ENCODE peak calls at places on chromosomes 1 and 21, in ten cellular contexts. One of them, this sample, is unnamed.
A peak's percentile ranks its signal among the peaks of the same experiment; 100 is the strongest.

GRCh38 chr1:224170748-224171478 is 12.1 kb upstream of the DEGS1 start:
- DNase-seq in omental fat pad: no peak
- DNase-seq in occipital lobe: no peak
- DNase-seq in stimulated activated CD8-positive, alpha-beta memory T cell treated with anti-CD3 and anti-CD28 coated beads, Interleukin-4, amount 100 ng/mL, for 4 hours: peak; percentile 5
- DNase-seq in IMR-90: no peak
- DNase-seq in NCI-H1930: no peak
- DNase-seq in T-helper 1 cell: peak; percentile 33
- DNase-seq in NCI-H1092 treated with DMSO at 0.1 percent for 48 hours: no peak
- DNase-seq in GM13976: no peak
- DNase-seq in foreskin fibroblast: no peak
- DNase-seq in this sample: no peak

GRCh38 chr1:230818411-230818810 is 49.9 kb downstream of the C1orf198 start:
- DNase-seq in T-helper 1 cell: no peak
- DNase-seq in occipital lobe: no peak
- DNase-seq in NCI-H1930: no peak
- DNase-seq in IMR-90: no peak
- DNase-seq in stimulated activated CD8-positive, alpha-beta memory T cell treated with anti-CD3 and anti-CD28 coated beads, Interleukin-4, amount 100 ng/mL, for 4 hours: no peak
- DNase-seq in omental fat pad: no peak
- DNase-seq in GM13976: no peak
- DNase-seq in NCI-H1092 treated with DMSO at 0.1 percent for 48 hours: no peak
- DNase-seq in foreskin fibroblast: no peak
- DNase-seq in this sample: no peak

GRCh38 chr1:21537932-21538630 is 28.9 kb downstream of the ALPL start:
- DNase-seq in stimulated activated CD8-positive, alpha-beta memory T cell treated with anti-CD3 and anti-CD28 coated beads, Interleukin-4, amount 100 ng/mL, for 4 hours: no peak
- DNase-seq in omental fat pad: no peak
- DNase-seq in foreskin fibroblast: no peak
- DNase-seq in GM13976: no peak
- DNase-seq in T-helper 1 cell: no peak
- DNase-seq in NCI-H1930: no peak
- DNase-seq in IMR-90: no peak
- DNase-seq in NCI-H1092 treated with DMSO at 0.1 percent for 48 hours: no peak
- DNase-seq in occipital lobe: no peak
- DNase-seq in this sample: no peak

GRCh38 chr1:2019571-2020309 is 595 bp downstream of the GABRD start:
- DNase-seq in omental fat pad: no peak
- DNase-seq in NCI-H1092 treated with DMSO at 0.1 percent for 48 hours: no peak
- DNase-seq in GM13976: no peak
- DNase-seq in occipital lobe: no peak
- DNase-seq in foreskin fibroblast: no peak
- DNase-seq in IMR-90: no peak
- DNase-seq in T-helper 1 cell: no peak
- DNase-seq in stimulated activated CD8-positive, alpha-beta memory T cell treated with anti-CD3 and anti-CD28 coated beads, Interleukin-4, amount 100 ng/mL, for 4 hours: no peak
- DNase-seq in NCI-H1930: no peak
- DNase-seq in this sample: no peak

GRCh38 chr1:226754797-226755533 is 15.9 kb upstream of the ITPKB start:
- DNase-seq in foreskin fibroblast: no peak
- DNase-seq in NCI-H1092 treated with DMSO at 0.1 percent for 48 hours: no peak
- DNase-seq in stimulated activated CD8-positive, alpha-beta memory T cell treated with anti-CD3 and anti-CD28 coated beads, Interleukin-4, amount 100 ng/mL, for 4 hours: no peak
- DNase-seq in GM13976: no peak
- DNase-seq in IMR-90: no peak
- DNase-seq in omental fat pad: no peak
- DNase-seq in T-helper 1 cell: no peak
- DNase-seq in NCI-H1930: no peak
- DNase-seq in occipital lobe: no peak
- DNase-seq in this sample: no peak

GRCh38 chr1:181479137-181479745 is 4.1 kb upstream of the CACNA1E start:
- DNase-seq in foreskin fibroblast: peak; percentile 56
- DNase-seq in stimulated activated CD8-positive, alpha-beta memory T cell treated with anti-CD3 and anti-CD28 coated beads, Interleukin-4, amount 100 ng/mL, for 4 hours: no peak
- DNase-seq in NCI-H1930: peak; percentile 36
- DNase-seq in GM13976: peak; percentile 76
- DNase-seq in IMR-90: peak; percentile 71
- DNase-seq in T-helper 1 cell: no peak
- DNase-seq in omental fat pad: no peak
- DNase-seq in NCI-H1092 treated with DMSO at 0.1 percent for 48 hours: peak; percentile 77
- DNase-seq in occipital lobe: peak; percentile 34
- DNase-seq in this sample: peak; percentile 81

GRCh38 chr1:211630236-211631081 is 45.0 kb downstream of the NEK2 start:
- DNase-seq in IMR-90: no peak
- DNase-seq in NCI-H1930: no peak
- DNase-seq in GM13976: no peak
- DNase-seq in NCI-H1092 treated with DMSO at 0.1 percent for 48 hours: no peak
- DNase-seq in omental fat pad: no peak
- DNase-seq in foreskin fibroblast: no peak
- DNase-seq in stimulated activated CD8-positive, alpha-beta memory T cell treated with anti-CD3 and anti-CD28 coated beads, Interleukin-4, amount 100 ng/mL, for 4 hours: no peak
- DNase-seq in T-helper 1 cell: no peak
- DNase-seq in occipital lobe: no peak
- DNase-seq in this sample: no peak

GRCh38 chr1:119631433-119632102 is 16.5 kb downstream of the ZNF697 start:
- DNase-seq in IMR-90: peak; percentile 72
- DNase-seq in occipital lobe: peak; percentile 56
- DNase-seq in T-helper 1 cell: no peak
- DNase-seq in omental fat pad: peak; percentile 52
- DNase-seq in NCI-H1930: no peak
- DNase-seq in foreskin fibroblast: peak; percentile 78
- DNase-seq in GM13976: no peak
- DNase-seq in NCI-H1092 treated with DMSO at 0.1 percent for 48 hours: peak; percentile 79
- DNase-seq in stimulated activated CD8-positive, alpha-beta memory T cell treated with anti-CD3 and anti-CD28 coated beads, Interleukin-4, amount 100 ng/mL, for 4 hours: no peak
- DNase-seq in this sample: no peak

GRCh38 chr1:42928859-42929258 is 29.8 kb downstream of the SLC2A1 start:
- DNase-seq in IMR-90: no peak
- DNase-seq in GM13976: peak; percentile 10
- DNase-seq in NCI-H1930: no peak
- DNase-seq in NCI-H1092 treated with DMSO at 0.1 percent for 48 hours: no peak
- DNase-seq in omental fat pad: no peak
- DNase-seq in T-helper 1 cell: no peak
- DNase-seq in foreskin fibroblast: no peak
- DNase-seq in occipital lobe: no peak
- DNase-seq in stimulated activated CD8-positive, alpha-beta memory T cell treated with anti-CD3 and anti-CD28 coated beads, Interleukin-4, amount 100 ng/mL, for 4 hours: no peak
- DNase-seq in this sample: no peak

GRCh38 chr21:46226920-46227599 is 1.5 kb downstream of the LSS start:
- DNase-seq in GM13976: peak; percentile 47
- DNase-seq in NCI-H1092 treated with DMSO at 0.1 percent for 48 hours: no peak
- DNase-seq in IMR-90: peak; percentile 78
- DNase-seq in NCI-H1930: no peak
- DNase-seq in stimulated activated CD8-positive, alpha-beta memory T cell treated with anti-CD3 and anti-CD28 coated beads, Interleukin-4, amount 100 ng/mL, for 4 hours: no peak
- DNase-seq in foreskin fibroblast: no peak
- DNase-seq in T-helper 1 cell: no peak
- DNase-seq in omental fat pad: no peak
- DNase-seq in occipital lobe: no peak
- DNase-seq in this sample: no peak

GRCh38 chr1:182446033-182446669 is 3.8 kb upstream of the RGSL1 start:
- DNase-seq in GM13976: peak; percentile 66
- DNase-seq in NCI-H1930: peak; percentile 18
- DNase-seq in IMR-90: peak; percentile 40
- DNase-seq in occipital lobe: no peak
- DNase-seq in NCI-H1092 treated with DMSO at 0.1 percent for 48 hours: peak; percentile 65
- DNase-seq in omental fat pad: no peak
- DNase-seq in T-helper 1 cell: no peak
- DNase-seq in foreskin fibroblast: peak; percentile 21
- DNase-seq in stimulated activated CD8-positive, alpha-beta memory T cell treated with anti-CD3 and anti-CD28 coated beads, Interleukin-4, amount 100 ng/mL, for 4 hours: no peak
- DNase-seq in this sample: peak; percentile 47

GRCh38 chr1:44945992-44946391 is 40.4 kb downstream of the EIF2B3 start:
- DNase-seq in NCI-H1092 treated with DMSO at 0.1 percent for 48 hours: no peak
- DNase-seq in foreskin fibroblast: no peak
- DNase-seq in occipital lobe: no peak
- DNase-seq in T-helper 1 cell: no peak
- DNase-seq in stimulated activated CD8-positive, alpha-beta memory T cell treated with anti-CD3 and anti-CD28 coated beads, Interleukin-4, amount 100 ng/mL, for 4 hours: no peak
- DNase-seq in NCI-H1930: no peak
- DNase-seq in GM13976: no peak
- DNase-seq in omental fat pad: no peak
- DNase-seq in IMR-90: no peak
- DNase-seq in this sample: no peak

GRCh38 chr1:110639724-110640386 is 33.7 kb upstream of the KCNA2 start:
- DNase-seq in stimulated activated CD8-positive, alpha-beta memory T cell treated with anti-CD3 and anti-CD28 coated beads, Interleukin-4, amount 100 ng/mL, for 4 hours: no peak
- DNase-seq in GM13976: no peak
- DNase-seq in omental fat pad: no peak
- DNase-seq in occipital lobe: no peak
- DNase-seq in T-helper 1 cell: no peak
- DNase-seq in NCI-H1092 treated with DMSO at 0.1 percent for 48 hours: no peak
- DNase-seq in foreskin fibroblast: peak; percentile 37
- DNase-seq in IMR-90: peak; percentile 47
- DNase-seq in NCI-H1930: no peak
- DNase-seq in this sample: no peak

GRCh38 chr1:225962440-225962975 is 21.5 kb upstream of the LEFTY2 start:
- DNase-seq in foreskin fibroblast: no peak
- DNase-seq in stimulated activated CD8-positive, alpha-beta memory T cell treated with anti-CD3 and anti-CD28 coated beads, Interleukin-4, amount 100 ng/mL, for 4 hours: peak; percentile 43
- DNase-seq in omental fat pad: no peak
- DNase-seq in NCI-H1930: peak; percentile 49
- DNase-seq in GM13976: peak; percentile 86
- DNase-seq in IMR-90: no peak
- DNase-seq in T-helper 1 cell: peak; percentile 27
- DNase-seq in occipital lobe: no peak
- DNase-seq in NCI-H1092 treated with DMSO at 0.1 percent for 48 hours: peak; percentile 45
- DNase-seq in this sample: no peak

GRCh38 chr1:37793773-37794371 is at the start of gene MANEAL:
- DNase-seq in occipital lobe: peak; percentile 63
- DNase-seq in NCI-H1930: peak; percentile 27
- DNase-seq in stimulated activated CD8-positive, alpha-beta memory T cell treated with anti-CD3 and anti-CD28 coated beads, Interleukin-4, amount 100 ng/mL, for 4 hours: no peak
- DNase-seq in T-helper 1 cell: no peak
- DNase-seq in omental fat pad: no peak
- DNase-seq in IMR-90: peak; percentile 54
- DNase-seq in GM13976: peak; percentile 85
- DNase-seq in foreskin fibroblast: peak; percentile 57
- DNase-seq in NCI-H1092 treated with DMSO at 0.1 percent for 48 hours: peak; percentile 70
- DNase-seq in this sample: no peak

GRCh38 chr1:151537112-151537511 is 3.0 kb upstream of the TUFT1 start:
- DNase-seq in T-helper 1 cell: no peak
- DNase-seq in NCI-H1930: no peak
- DNase-seq in foreskin fibroblast: peak; percentile 84
- DNase-seq in IMR-90: peak; percentile 99
- DNase-seq in stimulated activated CD8-positive, alpha-beta memory T cell treated with anti-CD3 and anti-CD28 coated beads, Interleukin-4, amount 100 ng/mL, for 4 hours: no peak
- DNase-seq in occipital lobe: no peak
- DNase-seq in NCI-H1092 treated with DMSO at 0.1 percent for 48 hours: no peak
- DNase-seq in GM13976: no peak
- DNase-seq in omental fat pad: peak; percentile 43
- DNase-seq in this sample: no peak

This sample was measured in NCI-H187 treated with DMSO at 0.1 percent for 48 hours.